ENCODE peak calls at places on chromosomes 3 and 15, in ten cellular contexts. K, J, L, R, S, X, I, Z, H and P are unnamed samples.
A peak's percentile ranks its signal among the peaks of the same experiment; 100 is the strongest.

GRCh38 chr3:189841474-189842205 is 210.5 kb downstream of the TP63 start:
- DNase-seq in K (no peak), J (no peak), L (no peak), R (no peak), S (no peak), X (no peak), I (peak; percentile 64), Z (peak; percentile 22), H (no peak), P (no peak)

GRCh38 chr15:29089731-29090616 is 179.6 kb downstream of the NSMCE3 start:
- DNase-seq in K (no peak), J (no peak), L (peak; percentile 47), R (no peak), S (peak; percentile 36), X (no peak), I (peak; percentile 45), Z (no peak), H (no peak), P (no peak)

GRCh38 chr15:92930776-92931175 is 30.7 kb downstream of the CHD2 start:
- DNase-seq in K (no peak), J (no peak), L (no peak), R (no peak), S (no peak), X (no peak), I (peak; percentile 93), Z (no peak), H (no peak), P (no peak)

GRCh38 chr15:40925863-40926658 is 3.1 kb upstream of the DLL4 start:
- DNase-seq in K (no peak), J (no peak), L (no peak), R (no peak), S (peak; percentile 83), X (no peak), I (no peak), Z (no peak), H (no peak), P (peak; percentile 51)

GRCh38 chr3:65385805-65386204 is 652.9 kb downstream of the MAGI1 start:
- DNase-seq in K (no peak), J (no peak), L (no peak), R (no peak), S (no peak), X (no peak), I (no peak), Z (no peak), H (no peak), P (no peak)

GRCh38 chr3:99287876-99288275 is 350.5 kb upstream of the COL8A1 start:
- DNase-seq in K (no peak), J (no peak), L (no peak), R (no peak), S (no peak), X (no peak), I (no peak), Z (no peak), H (no peak), P (no peak)

GRCh38 chr3:46368569-46368968 is 2.2 kb upstream of the CCR5 start:
- DNase-seq in K (no peak), J (no peak), L (peak; percentile 80), R (no peak), S (peak; percentile 96), X (peak; percentile 32), I (no peak), Z (peak; percentile 18), H (peak; percentile 43), P (peak; percentile 77)

GRCh38 chr3:8650583-8651416 is 6.2 kb upstream of the SSUH2 start:
- DNase-seq in K (no peak), J (no peak), L (peak; percentile 25), R (no peak), S (no peak), X (no peak), I (no peak), Z (no peak), H (no peak), P (no peak)

DNA sequence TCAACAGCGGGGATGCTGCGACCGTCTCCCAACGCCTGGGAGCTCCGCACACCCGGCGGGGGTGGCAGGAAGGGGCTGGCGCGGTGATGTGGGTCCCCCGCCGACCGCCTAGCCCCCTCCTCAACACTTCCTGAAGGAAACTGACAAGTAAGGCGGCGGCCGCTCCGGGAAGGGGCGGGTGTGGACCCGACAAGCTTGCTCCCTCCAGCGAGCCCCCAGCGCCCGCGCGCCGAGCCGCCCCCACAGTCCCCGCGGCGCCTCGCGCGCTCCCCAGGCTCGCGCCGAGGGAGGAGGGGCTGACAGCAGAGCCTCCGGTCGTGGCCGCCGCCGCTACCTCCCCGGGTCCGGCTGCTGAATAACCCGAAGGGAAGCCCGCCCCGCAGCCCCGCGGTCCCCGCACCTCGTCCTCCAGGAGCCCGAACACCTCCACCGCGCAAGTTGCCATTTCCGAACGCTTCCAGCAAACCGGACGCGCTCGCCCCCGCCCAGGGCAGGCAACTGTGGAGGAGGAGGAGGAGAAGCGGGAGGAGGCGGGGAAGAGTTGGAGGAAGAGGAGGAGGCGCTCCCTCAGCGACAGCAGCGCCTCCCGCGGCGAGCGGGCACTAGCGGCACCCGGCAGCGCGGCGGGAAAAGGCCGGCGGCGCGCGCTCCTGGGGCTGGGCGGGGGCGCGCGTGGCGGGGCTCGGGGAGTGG is at the start of gene NEDD4:
- DNase-seq in K (peak; percentile 47), J (peak; percentile 89), L (peak; percentile 93), R (peak; percentile 90), S (peak; percentile 81), X (peak; percentile 80), I (peak; percentile 86), Z (peak; percentile 88), H (no peak), P (peak; percentile 82)
- TF ChIP-seq POLR2A in K (peak; percentile 60), J (peak; percentile 48), L (peak; percentile 25), R (no peak), S (no peak), X (no peak), I (no peak), Z (peak; percentile 55), H (no peak), P (peak; percentile 33)

DNA sequence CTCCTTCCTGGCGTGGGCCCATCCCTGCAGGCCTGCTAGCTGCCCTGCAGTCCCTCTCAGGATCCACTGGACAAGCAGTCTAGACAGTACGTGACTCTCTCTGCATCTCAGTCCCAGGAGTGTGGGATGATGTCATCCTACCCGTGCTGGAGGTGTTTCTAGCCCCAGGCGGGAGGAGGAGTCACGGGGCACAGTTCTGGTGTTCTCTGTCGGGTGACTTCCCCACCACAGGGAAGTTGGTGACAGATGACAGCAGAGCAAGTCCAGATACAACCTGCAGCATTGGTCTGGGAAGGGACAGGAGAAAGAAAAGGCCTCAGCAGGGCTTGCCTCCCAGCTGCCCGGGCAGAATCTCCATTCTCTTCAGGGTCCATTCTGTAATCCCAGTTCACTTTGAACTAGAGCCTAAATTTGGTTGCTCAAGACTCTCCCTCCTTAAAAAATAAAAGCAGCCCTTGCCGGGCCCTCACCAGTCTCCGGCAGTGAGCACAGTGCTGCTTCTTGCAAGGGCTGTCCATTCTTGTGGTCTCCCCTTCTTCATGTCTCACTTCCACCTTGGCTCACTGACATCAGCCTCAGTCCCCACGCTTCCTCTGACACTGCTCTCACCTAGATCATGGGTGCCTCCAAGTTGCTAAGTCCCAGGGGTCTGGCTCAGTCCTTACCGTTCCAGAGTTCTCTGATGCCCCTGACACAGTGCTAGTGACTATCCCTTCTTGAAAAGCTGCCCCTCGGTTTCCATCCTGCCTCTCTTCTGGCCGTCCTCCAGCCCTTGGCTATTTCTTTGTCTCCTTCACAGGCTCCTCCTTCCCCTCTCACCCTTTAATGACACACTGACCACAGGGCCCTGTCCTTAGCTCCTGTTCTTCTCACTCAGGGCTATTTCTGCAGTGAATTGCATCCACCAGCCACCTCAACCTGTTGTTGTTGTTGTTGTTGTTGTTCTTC is 30.8 kb downstream of the SLC28A1 start:
- DNase-seq in K (peak; percentile 81), J (peak; percentile 57), L (peak; percentile 87), R (no peak), S (peak; percentile 64), X (peak; percentile 86), I (peak; percentile 86), Z (peak; percentile 93), H (no peak), P (peak; percentile 38)
- TF ChIP-seq POLR2A in K (no peak), J (no peak), L (no peak), R (no peak), S (no peak), X (no peak), I (no peak), Z (peak; percentile 44), H (no peak), P (no peak)

GRCh38 chr3:175003590-175003989 is 144.5 kb downstream of the NAALADL2 start:
- DNase-seq in K (no peak), J (no peak), L (no peak), R (no peak), S (no peak), X (no peak), I (no peak), Z (no peak), H (no peak), P (no peak)

GRCh38 chr3:175007316-175007715 is 148.2 kb downstream of the NAALADL2 start:
- DNase-seq in K (no peak), J (no peak), L (no peak), R (no peak), S (no peak), X (no peak), I (no peak), Z (no peak), H (no peak), P (no peak)

GRCh38 chr3:175002732-175003143 is 143.6 kb downstream of the NAALADL2 start:
- DNase-seq in K (no peak), J (no peak), L (no peak), R (no peak), S (no peak), X (no peak), I (peak; percentile 99), Z (no peak), H (no peak), P (no peak)

GRCh38 chr3:175005193-175005592 is 146.1 kb downstream of the NAALADL2 start:
- DNase-seq in K (no peak), J (no peak), L (no peak), R (no peak), S (no peak), X (no peak), I (no peak), Z (no peak), H (no peak), P (no peak)

DNA sequence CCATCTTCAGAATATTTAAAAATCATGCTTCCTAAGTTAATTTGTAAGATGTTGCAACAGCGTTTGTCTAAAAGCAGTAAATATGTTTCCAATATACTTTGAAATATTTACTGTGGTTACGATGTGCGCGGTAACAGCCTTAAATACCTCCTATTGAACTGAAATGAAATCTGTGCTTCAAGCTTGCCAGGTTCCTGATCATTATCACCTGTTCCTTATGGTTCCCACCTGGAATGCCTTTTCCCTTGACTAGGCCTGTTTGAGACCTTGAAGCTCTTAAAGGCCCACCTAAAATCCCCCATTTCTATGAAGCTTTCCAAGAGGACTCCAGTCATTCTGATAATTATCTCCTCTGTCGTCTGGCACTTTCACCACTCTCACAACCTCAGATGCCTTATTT is 146.7 kb downstream of the NAALADL2 start:
- DNase-seq in K (no peak), J (no peak), L (no peak), R (no peak), S (no peak), X (no peak), I (no peak), Z (no peak), H (no peak), P (no peak)
- TF ChIP-seq POLR2A in K (no peak), J (no peak), L (no peak), R (no peak), S (no peak), X (no peak), I (no peak), Z (no peak), H (no peak), P (no peak)

GRCh38 chr15:74007820-74008371 is 13.4 kb downstream of the PML start:
- DNase-seq in K (no peak), J (no peak), L (no peak), R (no peak), S (no peak), X (no peak), I (no peak), Z (no peak), H (no peak), P (no peak)

GRCh38 chr15:74013374-74013893 is 18.9 kb downstream of the PML start:
- DNase-seq in K (no peak), J (no peak), L (no peak), R (no peak), S (no peak), X (no peak), I (no peak), Z (no peak), H (no peak), P (no peak)

GRCh38 chr15:74008901-74009300 is 14.4 kb downstream of the PML start:
- DNase-seq in K (no peak), J (no peak), L (no peak), R (no peak), S (no peak), X (no peak), I (no peak), Z (no peak), H (no peak), P (no peak)

GRCh38 chr15:74010929-74011540 is 16.5 kb downstream of the PML start:
- DNase-seq in K (no peak), J (no peak), L (no peak), R (no peak), S (no peak), X (no peak), I (no peak), Z (no peak), H (no peak), P (no peak)

DNA sequence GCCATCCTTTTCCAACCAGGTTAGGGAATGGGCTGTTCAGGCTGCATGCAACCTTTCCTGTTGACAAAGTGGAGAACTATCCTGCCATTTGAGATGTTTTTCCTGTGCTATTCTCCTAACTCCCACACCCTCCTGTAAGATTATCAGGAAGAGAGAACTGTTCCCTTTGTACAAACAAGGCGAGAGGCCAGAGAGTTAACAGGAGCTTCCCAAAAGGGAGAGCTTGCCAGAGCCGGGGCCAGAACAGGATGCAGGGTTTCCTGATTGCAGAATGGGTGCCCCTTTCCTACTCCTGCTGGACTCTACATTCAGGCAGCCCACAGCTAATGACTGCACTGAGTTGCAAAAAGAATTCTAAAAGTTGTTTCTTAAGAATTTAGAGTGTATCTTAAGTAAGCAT is 17.1 kb downstream of the PML start:
- DNase-seq in K (no peak), J (peak; percentile 76), L (peak; percentile 84), R (no peak), S (no peak), X (no peak), I (peak; percentile 46), Z (no peak), H (no peak), P (peak; percentile 45)
- TF ChIP-seq POLR2A in K (no peak), J (no peak), L (no peak), R (no peak), S (no peak), X (no peak), I (no peak), Z (no peak), H (no peak), P (no peak)